ENCODE peak calls at places on chromosomes 7 and 10, in ten cellular contexts. One of them, this sample, is unnamed.
A peak's percentile ranks its signal among the peaks of the same experiment; 100 is the strongest.

GRCh38 chr10:77208857-77209256 is 428.8 kb downstream of the KCNMA1 start:
- DNase-seq in A549: no peak
- DNase-seq in sigmoid colon: no peak
- DNase-seq in heart right ventricle: no peak
- DNase-seq in heart left ventricle: no peak
- DNase-seq in tibial nerve: no peak
- DNase-seq in left ventricle myocardium inferior: no peak
- DNase-seq in BE2C: no peak
- DNase-seq in CD8-positive, alpha-beta T cell: no peak
- DNase-seq in PC-3: no peak
- DNase-seq in this sample: no peak

GRCh38 chr10:102612964-102613275 is 31.4 kb upstream of the TRIM8 start:
- DNase-seq in A549: no peak
- DNase-seq in PC-3: no peak
- DNase-seq in sigmoid colon: peak; percentile 55
- DNase-seq in left ventricle myocardium inferior: no peak
- DNase-seq in CD8-positive, alpha-beta T cell: peak; percentile 66
- DNase-seq in heart right ventricle: no peak
- DNase-seq in BE2C: no peak
- DNase-seq in heart left ventricle: no peak
- DNase-seq in tibial nerve: no peak
- DNase-seq in this sample: no peak

GRCh38 chr7:134553976-134554375 is 5.1 kb downstream of the AKR1B15 start:
- DNase-seq in tibial nerve: no peak
- DNase-seq in sigmoid colon: no peak
- DNase-seq in A549: peak; percentile 62
- DNase-seq in PC-3: peak; percentile 34
- DNase-seq in heart left ventricle: no peak
- DNase-seq in heart right ventricle: no peak
- DNase-seq in CD8-positive, alpha-beta T cell: no peak
- DNase-seq in left ventricle myocardium inferior: no peak
- DNase-seq in BE2C: no peak
- DNase-seq in this sample: no peak

GRCh38 chr7:27143022-27143949 is at the start of gene HOXA5:
- DNase-seq in BE2C: peak; percentile 36
- DNase-seq in heart right ventricle: no peak
- DNase-seq in A549: peak; percentile 96
- DNase-seq in left ventricle myocardium inferior: no peak
- DNase-seq in sigmoid colon: peak; percentile 90
- DNase-seq in PC-3: no peak
- DNase-seq in heart left ventricle: peak; percentile 60
- DNase-seq in CD8-positive, alpha-beta T cell: peak; percentile 48
- DNase-seq in tibial nerve: no peak
- DNase-seq in this sample: no peak

GRCh38 chr10:127417031-127417430 is 132.1 kb upstream of the NPS start:
- DNase-seq in tibial nerve: no peak
- DNase-seq in left ventricle myocardium inferior: no peak
- DNase-seq in heart left ventricle: no peak
- DNase-seq in BE2C: no peak
- DNase-seq in CD8-positive, alpha-beta T cell: no peak
- DNase-seq in A549: no peak
- DNase-seq in heart right ventricle: no peak
- DNase-seq in sigmoid colon: no peak
- DNase-seq in PC-3: no peak
- DNase-seq in this sample: no peak

GRCh38 chr7:134932707-134933370 is 53.5 kb upstream of the AGBL3 start:
- DNase-seq in BE2C: no peak
- DNase-seq in PC-3: no peak
- DNase-seq in CD8-positive, alpha-beta T cell: no peak
- DNase-seq in heart right ventricle: peak; percentile 53
- DNase-seq in sigmoid colon: peak; percentile 82
- DNase-seq in tibial nerve: no peak
- DNase-seq in A549: no peak
- DNase-seq in left ventricle myocardium inferior: peak; percentile 47
- DNase-seq in heart left ventricle: peak; percentile 77
- DNase-seq in this sample: peak; percentile 77

GRCh38 chr7:17535776-17536175 is 237.3 kb downstream of the AHR start:
- DNase-seq in CD8-positive, alpha-beta T cell: no peak
- DNase-seq in BE2C: no peak
- DNase-seq in heart left ventricle: no peak
- DNase-seq in sigmoid colon: no peak
- DNase-seq in heart right ventricle: no peak
- DNase-seq in PC-3: no peak
- DNase-seq in tibial nerve: no peak
- DNase-seq in left ventricle myocardium inferior: no peak
- DNase-seq in A549: no peak
- DNase-seq in this sample: no peak

GRCh38 chr7:90412458-90413184 is 9.4 kb downstream of the CLDN12 start:
- DNase-seq in PC-3: peak; percentile 63
- DNase-seq in A549: peak; percentile 50
- DNase-seq in tibial nerve: no peak
- DNase-seq in heart left ventricle: no peak
- DNase-seq in CD8-positive, alpha-beta T cell: no peak
- DNase-seq in BE2C: peak; percentile 52
- DNase-seq in heart right ventricle: no peak
- DNase-seq in sigmoid colon: no peak
- DNase-seq in left ventricle myocardium inferior: no peak
- DNase-seq in this sample: no peak

GRCh38 chr10:5274795-5275194 is 78.2 kb downstream of the AKR1C4 start:
- DNase-seq in left ventricle myocardium inferior: no peak
- DNase-seq in heart right ventricle: no peak
- DNase-seq in PC-3: no peak
- DNase-seq in BE2C: no peak
- DNase-seq in A549: no peak
- DNase-seq in tibial nerve: no peak
- DNase-seq in sigmoid colon: no peak
- DNase-seq in heart left ventricle: no peak
- DNase-seq in CD8-positive, alpha-beta T cell: no peak
- DNase-seq in this sample: no peak

GRCh38 chr7:123537026-123537642 is 2.7 kb upstream of the IQUB start:
- DNase-seq in PC-3: peak; percentile 55
- DNase-seq in A549: peak; percentile 25
- DNase-seq in heart left ventricle: no peak
- DNase-seq in left ventricle myocardium inferior: no peak
- DNase-seq in BE2C: no peak
- DNase-seq in sigmoid colon: no peak
- DNase-seq in heart right ventricle: no peak
- DNase-seq in tibial nerve: no peak
- DNase-seq in CD8-positive, alpha-beta T cell: no peak
- DNase-seq in this sample: no peak

GRCh38 chr10:70920519-70920918 is 32.2 kb upstream of the PCBD1 start:
- DNase-seq in PC-3: peak; percentile 68
- DNase-seq in heart left ventricle: peak; percentile 26
- DNase-seq in left ventricle myocardium inferior: no peak
- DNase-seq in sigmoid colon: no peak
- DNase-seq in A549: no peak
- DNase-seq in tibial nerve: no peak
- DNase-seq in CD8-positive, alpha-beta T cell: no peak
- DNase-seq in BE2C: no peak
- DNase-seq in heart right ventricle: no peak
- DNase-seq in this sample: no peak

GRCh38 chr10:3526721-3527120 is 258.3 kb downstream of the KLF6 start:
- DNase-seq in heart right ventricle: no peak
- DNase-seq in heart left ventricle: no peak
- DNase-seq in A549: no peak
- DNase-seq in tibial nerve: peak; percentile 31
- DNase-seq in PC-3: no peak
- DNase-seq in left ventricle myocardium inferior: no peak
- DNase-seq in CD8-positive, alpha-beta T cell: no peak
- DNase-seq in BE2C: no peak
- DNase-seq in sigmoid colon: no peak
- DNase-seq in this sample: no peak

GRCh38 chr7:117901089-117901797 is 28.0 kb upstream of the CTTNBP2 start:
- DNase-seq in sigmoid colon: no peak
- DNase-seq in PC-3: no peak
- DNase-seq in tibial nerve: no peak
- DNase-seq in A549: no peak
- DNase-seq in heart left ventricle: no peak
- DNase-seq in BE2C: no peak
- DNase-seq in heart right ventricle: no peak
- DNase-seq in CD8-positive, alpha-beta T cell: no peak
- DNase-seq in left ventricle myocardium inferior: no peak
- DNase-seq in this sample: no peak

GRCh38 chr10:74104480-74104879 is 46.1 kb downstream of the AP3M1 start:
- DNase-seq in left ventricle myocardium inferior: no peak
- DNase-seq in BE2C: no peak
- DNase-seq in A549: no peak
- DNase-seq in CD8-positive, alpha-beta T cell: no peak
- DNase-seq in heart right ventricle: no peak
- DNase-seq in sigmoid colon: no peak
- DNase-seq in tibial nerve: no peak
- DNase-seq in heart left ventricle: no peak
- DNase-seq in PC-3: no peak
- DNase-seq in this sample: no peak

GRCh38 chr7:37408885-37409248 is 39.8 kb downstream of the ELMO1 start:
- DNase-seq in heart right ventricle: no peak
- DNase-seq in BE2C: no peak
- DNase-seq in left ventricle myocardium inferior: no peak
- DNase-seq in A549: no peak
- DNase-seq in PC-3: no peak
- DNase-seq in sigmoid colon: no peak
- DNase-seq in tibial nerve: no peak
- DNase-seq in CD8-positive, alpha-beta T cell: no peak
- DNase-seq in heart left ventricle: no peak
- DNase-seq in this sample: no peak

DNA sequence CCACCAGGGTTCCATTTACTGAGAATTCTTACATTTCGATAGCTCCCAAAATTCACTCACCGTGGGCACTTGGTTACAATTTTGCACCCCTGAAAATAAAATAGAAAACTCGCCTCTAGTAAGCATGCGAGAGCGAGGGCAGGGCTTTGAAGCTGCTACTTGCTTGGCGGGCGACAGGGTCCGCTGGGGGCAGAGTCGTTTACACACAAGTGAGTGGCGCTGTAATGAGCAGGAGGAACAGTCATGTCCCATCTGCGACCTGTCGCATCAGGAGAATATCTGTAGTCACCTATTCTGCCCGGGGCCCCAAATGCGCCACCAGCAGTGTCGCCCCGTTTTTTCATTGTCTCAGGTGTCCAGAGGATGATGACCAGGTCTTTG is 1.2 kb upstream of the MEOX2 start:
- DNase-seq in tibial nerve: no peak
- DNase-seq in sigmoid colon: no peak
- DNase-seq in A549: no peak
- DNase-seq in heart left ventricle: peak; percentile 66
- DNase-seq in left ventricle myocardium inferior: peak; percentile 31
- DNase-seq in PC-3: no peak
- DNase-seq in heart right ventricle: peak; percentile 50
- DNase-seq in BE2C: no peak
- DNase-seq in CD8-positive, alpha-beta T cell: no peak
- DNase-seq in this sample: no peak
- H3K4me3 ChIP-seq in tibial nerve: peak overlapping the region; percentile 60
- H3K4me3 ChIP-seq in sigmoid colon: peak overlapping the region; percentile 51
- H3K4me3 ChIP-seq in A549: no peak overlapping the region
- H3K4me3 ChIP-seq in heart left ventricle: peak overlapping the region; percentile 80
- H3K4me3 ChIP-seq in left ventricle myocardium inferior: peak overlapping the region; percentile 75
- H3K4me3 ChIP-seq in PC-3: no peak overlapping the region
- H3K4me3 ChIP-seq in heart right ventricle: peak overlapping the region; percentile 76
- H3K4me3 ChIP-seq in BE2C: no peak overlapping the region
- H3K4me3 ChIP-seq in CD8-positive, alpha-beta T cell: no peak overlapping the region
- H3K4me3 ChIP-seq in this sample: peak overlapping the region; percentile 60

GRCh38 chr10:14379556-14380330 is 49.0 kb upstream of the FRMD4A start:
- DNase-seq in heart left ventricle: no peak
- DNase-seq in tibial nerve: no peak
- DNase-seq in CD8-positive, alpha-beta T cell: no peak
- DNase-seq in sigmoid colon: no peak
- DNase-seq in A549: no peak
- DNase-seq in heart right ventricle: no peak
- DNase-seq in BE2C: no peak
- DNase-seq in PC-3: no peak
- DNase-seq in left ventricle myocardium inferior: no peak
- DNase-seq in this sample: no peak
- H3K4me1 ChIP-seq in heart left ventricle: no peaks in the 10 kb centered on the region
- H3K4me1 ChIP-seq in tibial nerve: no peaks in the 10 kb centered on the region
- H3K4me1 ChIP-seq in CD8-positive, alpha-beta T cell: peaks cover 24% of the 10 kb centered on the region
- H3K4me1 ChIP-seq in sigmoid colon: no peaks in the 10 kb centered on the region
- H3K4me1 ChIP-seq in A549: no peaks in the 10 kb centered on the region
- H3K4me1 ChIP-seq in heart right ventricle: no peaks in the 10 kb centered on the region
- H3K4me1 ChIP-seq in BE2C: no peaks in the 10 kb centered on the region
- H3K4me1 ChIP-seq in PC-3: no peaks in the 10 kb centered on the region
- H3K4me1 ChIP-seq in left ventricle myocardium inferior: no peaks in the 10 kb centered on the region
- H3K4me1 ChIP-seq in this sample: no peaks in the 10 kb centered on the region

GRCh38 chr7:102220229-102220850 is 66.3 kb upstream of the SH2B2 start:
- DNase-seq in left ventricle myocardium inferior: no peak
- DNase-seq in sigmoid colon: no peak
- DNase-seq in PC-3: no peak
- DNase-seq in heart left ventricle: no peak
- DNase-seq in A549: no peak
- DNase-seq in tibial nerve: no peak
- DNase-seq in heart right ventricle: no peak
- DNase-seq in BE2C: no peak
- DNase-seq in CD8-positive, alpha-beta T cell: no peak
- DNase-seq in this sample: no peak
- TF ChIP-seq CTCF in left ventricle myocardium inferior: no peak
- TF ChIP-seq CTCF in sigmoid colon: no peak
- TF ChIP-seq CTCF in PC-3: no peak
- TF ChIP-seq CTCF in heart left ventricle: no peak
- TF ChIP-seq CTCF in A549: no peak
- TF ChIP-seq CTCF in tibial nerve: no peak
- TF ChIP-seq CTCF in heart right ventricle: no peak
- TF ChIP-seq CTCF in BE2C: peak; percentile 12
- TF ChIP-seq CTCF in CD8-positive, alpha-beta T cell: no peak
- TF ChIP-seq CTCF in this sample: no peak

GRCh38 chr7:2452643-2453270 is 23.4 kb downstream of the GRIFIN start:
- DNase-seq in PC-3: no peak
- DNase-seq in sigmoid colon: no peak
- DNase-seq in BE2C: no peak
- DNase-seq in A549: no peak
- DNase-seq in left ventricle myocardium inferior: no peak
- DNase-seq in heart right ventricle: no peak
- DNase-seq in tibial nerve: no peak
- DNase-seq in CD8-positive, alpha-beta T cell: no peak
- DNase-seq in heart left ventricle: no peak
- DNase-seq in this sample: no peak

GRCh38 chr7:2450198-2451107 is 25.7 kb downstream of the GRIFIN start:
- DNase-seq in heart left ventricle: no peak
- DNase-seq in PC-3: no peak
- DNase-seq in BE2C: no peak
- DNase-seq in heart right ventricle: no peak
- DNase-seq in tibial nerve: no peak
- DNase-seq in sigmoid colon: no peak
- DNase-seq in left ventricle myocardium inferior: no peak
- DNase-seq in A549: no peak
- DNase-seq in CD8-positive, alpha-beta T cell: no peak
- DNase-seq in this sample: no peak

GRCh38 chr7:2451171-2452073 is 24.8 kb downstream of the GRIFIN start:
- DNase-seq in BE2C: peak; percentile 93
- DNase-seq in heart right ventricle: peak; percentile 91
- DNase-seq in PC-3: peak; percentile 82
- DNase-seq in A549: peak; percentile 83
- DNase-seq in CD8-positive, alpha-beta T cell: peak; percentile 87
- DNase-seq in left ventricle myocardium inferior: peak; percentile 86
- DNase-seq in heart left ventricle: peak; percentile 94
- DNase-seq in sigmoid colon: peak; percentile 89
- DNase-seq in tibial nerve: peak; percentile 73
- DNase-seq in this sample: peak; percentile 80

GRCh38 chr7:2446676-2447075 is 29.5 kb downstream of the GRIFIN start:
- DNase-seq in heart left ventricle: no peak
- DNase-seq in left ventricle myocardium inferior: no peak
- DNase-seq in tibial nerve: no peak
- DNase-seq in sigmoid colon: no peak
- DNase-seq in PC-3: no peak
- DNase-seq in CD8-positive, alpha-beta T cell: no peak
- DNase-seq in BE2C: no peak
- DNase-seq in heart right ventricle: no peak
- DNase-seq in A549: no peak
- DNase-seq in this sample: no peak

GRCh38 chr7:2452074-2452507 is 24.1 kb downstream of the GRIFIN start:
- DNase-seq in left ventricle myocardium inferior: no peak
- DNase-seq in sigmoid colon: no peak
- DNase-seq in tibial nerve: no peak
- DNase-seq in heart left ventricle: no peak
- DNase-seq in PC-3: no peak
- DNase-seq in A549: no peak
- DNase-seq in heart right ventricle: no peak
- DNase-seq in CD8-positive, alpha-beta T cell: no peak
- DNase-seq in BE2C: peak; percentile 26
- DNase-seq in this sample: no peak
- H3K4me3 ChIP-seq in left ventricle myocardium inferior: peak overlapping the region; percentile 66
- H3K4me3 ChIP-seq in sigmoid colon: peak overlapping the region; percentile 34
- H3K4me3 ChIP-seq in tibial nerve: no peak overlapping the region
- H3K4me3 ChIP-seq in heart left ventricle: peak overlapping the region; percentile 32
- H3K4me3 ChIP-seq in PC-3: no peak overlapping the region
- H3K4me3 ChIP-seq in A549: peak overlapping the region; percentile 39
- H3K4me3 ChIP-seq in heart right ventricle: peak overlapping the region; percentile 56
- H3K4me3 ChIP-seq in CD8-positive, alpha-beta T cell: peak overlapping the region; percentile 56
- H3K4me3 ChIP-seq in BE2C: peak overlapping the region; percentile 60
- H3K4me3 ChIP-seq in this sample: peak overlapping the region; percentile 45